ENCODE peak calls at places on chromosomes 4 and X, in nine cellular contexts. One of them, this sample, is unnamed.

GRCh38 chrX:155611302-155611701 is 1.4 kb downstream of the TMLHE start:
- DNase-seq in T47D: no peak
- DNase-seq in fibroblast of mammary gland: no peak
- DNase-seq in ureter: no peak
- DNase-seq in stimulated activated CD4-positive, alpha-beta T cell treated with anti-CD3 and anti-CD28 coated beads, Interleukin-1b, Interleukin-23, amount 100 ng/mL, for 24 hours: no peak
- DNase-seq in HTR-8/SVneo: no peak
- DNase-seq in NCI-H1105 treated with DMSO at 0.1 percent for 48 hours: no peak
- DNase-seq in mammary epithelial cell: no peak
- DNase-seq in astrocyte of the cerebellum: no peak
- DNase-seq in this sample: no peak

GRCh38 chr4:41363384-41363981 is 106.8 kb downstream of the UCHL1 start:
- DNase-seq in T47D: no peak
- DNase-seq in fibroblast of mammary gland: peak; percentile 14
- DNase-seq in ureter: no peak
- DNase-seq in stimulated activated CD4-positive, alpha-beta T cell treated with anti-CD3 and anti-CD28 coated beads, Interleukin-1b, Interleukin-23, amount 100 ng/mL, for 24 hours: no peak
- DNase-seq in HTR-8/SVneo: no peak
- DNase-seq in NCI-H1105 treated with DMSO at 0.1 percent for 48 hours: no peak
- DNase-seq in mammary epithelial cell: no peak
- DNase-seq in astrocyte of the cerebellum: peak; percentile 50
- DNase-seq in this sample: no peak

GRCh38 chr4:94583938-94584641 is 132.3 kb downstream of the PDLIM5 start:
- DNase-seq in T47D: no peak
- DNase-seq in fibroblast of mammary gland: no peak
- DNase-seq in ureter: no peak
- DNase-seq in stimulated activated CD4-positive, alpha-beta T cell treated with anti-CD3 and anti-CD28 coated beads, Interleukin-1b, Interleukin-23, amount 100 ng/mL, for 24 hours: no peak
- DNase-seq in HTR-8/SVneo: no peak
- DNase-seq in NCI-H1105 treated with DMSO at 0.1 percent for 48 hours: no peak
- DNase-seq in mammary epithelial cell: no peak
- DNase-seq in astrocyte of the cerebellum: no peak
- DNase-seq in this sample: no peak

GRCh38 chrX:116417214-116417613 is 19.2 kb upstream of the SLC6A14 start:
- DNase-seq in T47D: no peak
- DNase-seq in fibroblast of mammary gland: no peak
- DNase-seq in ureter: no peak
- DNase-seq in stimulated activated CD4-positive, alpha-beta T cell treated with anti-CD3 and anti-CD28 coated beads, Interleukin-1b, Interleukin-23, amount 100 ng/mL, for 24 hours: no peak
- DNase-seq in HTR-8/SVneo: no peak
- DNase-seq in NCI-H1105 treated with DMSO at 0.1 percent for 48 hours: peak; percentile 28
- DNase-seq in mammary epithelial cell: peak; percentile 26
- DNase-seq in astrocyte of the cerebellum: no peak
- DNase-seq in this sample: no peak

GRCh38 chr4:4693258-4693657 is 151.4 kb upstream of the STX18 start:
- DNase-seq in T47D: no peak
- DNase-seq in fibroblast of mammary gland: peak; percentile 54
- DNase-seq in ureter: no peak
- DNase-seq in stimulated activated CD4-positive, alpha-beta T cell treated with anti-CD3 and anti-CD28 coated beads, Interleukin-1b, Interleukin-23, amount 100 ng/mL, for 24 hours: no peak
- DNase-seq in HTR-8/SVneo: no peak
- DNase-seq in NCI-H1105 treated with DMSO at 0.1 percent for 48 hours: no peak
- DNase-seq in mammary epithelial cell: peak; percentile 26
- DNase-seq in astrocyte of the cerebellum: no peak
- DNase-seq in this sample: no peak

GRCh38 chr4:118154643-118155042 is 120.4 kb downstream of the NDST3 start:
- DNase-seq in T47D: no peak
- DNase-seq in fibroblast of mammary gland: peak; percentile 71
- DNase-seq in ureter: no peak
- DNase-seq in stimulated activated CD4-positive, alpha-beta T cell treated with anti-CD3 and anti-CD28 coated beads, Interleukin-1b, Interleukin-23, amount 100 ng/mL, for 24 hours: no peak
- DNase-seq in HTR-8/SVneo: no peak
- DNase-seq in NCI-H1105 treated with DMSO at 0.1 percent for 48 hours: no peak
- DNase-seq in mammary epithelial cell: peak; percentile 20
- DNase-seq in astrocyte of the cerebellum: peak; percentile 1
- DNase-seq in this sample: no peak

GRCh38 chr4:182904271-182904761 is 12.9 kb downstream of the DCTD start:
- DNase-seq in T47D: no peak
- DNase-seq in fibroblast of mammary gland: no peak
- DNase-seq in ureter: no peak
- DNase-seq in stimulated activated CD4-positive, alpha-beta T cell treated with anti-CD3 and anti-CD28 coated beads, Interleukin-1b, Interleukin-23, amount 100 ng/mL, for 24 hours: no peak
- DNase-seq in HTR-8/SVneo: no peak
- DNase-seq in NCI-H1105 treated with DMSO at 0.1 percent for 48 hours: no peak
- DNase-seq in mammary epithelial cell: no peak
- DNase-seq in astrocyte of the cerebellum: no peak
- DNase-seq in this sample: no peak

GRCh38 chr4:87442889-87443288 is 20.5 kb downstream of the NUDT9 start:
- DNase-seq in T47D: no peak
- DNase-seq in fibroblast of mammary gland: no peak
- DNase-seq in ureter: no peak
- DNase-seq in stimulated activated CD4-positive, alpha-beta T cell treated with anti-CD3 and anti-CD28 coated beads, Interleukin-1b, Interleukin-23, amount 100 ng/mL, for 24 hours: no peak
- DNase-seq in HTR-8/SVneo: no peak
- DNase-seq in NCI-H1105 treated with DMSO at 0.1 percent for 48 hours: no peak
- DNase-seq in mammary epithelial cell: no peak
- DNase-seq in astrocyte of the cerebellum: no peak
- DNase-seq in this sample: no peak

GRCh38 chrX:119758682-119759332 is 419 bp downstream of the SOWAHD start:
- DNase-seq in T47D: no peak
- DNase-seq in fibroblast of mammary gland: no peak
- DNase-seq in ureter: no peak
- DNase-seq in stimulated activated CD4-positive, alpha-beta T cell treated with anti-CD3 and anti-CD28 coated beads, Interleukin-1b, Interleukin-23, amount 100 ng/mL, for 24 hours: no peak
- DNase-seq in HTR-8/SVneo: no peak
- DNase-seq in NCI-H1105 treated with DMSO at 0.1 percent for 48 hours: peak; percentile 21
- DNase-seq in mammary epithelial cell: peak; percentile 37
- DNase-seq in astrocyte of the cerebellum: no peak
- DNase-seq in this sample: peak; percentile 27

GRCh38 chrX:71650333-71650969 is 16.9 kb upstream of the LOC101059915 start:
- DNase-seq in T47D: no peak
- DNase-seq in fibroblast of mammary gland: no peak
- DNase-seq in ureter: no peak
- DNase-seq in stimulated activated CD4-positive, alpha-beta T cell treated with anti-CD3 and anti-CD28 coated beads, Interleukin-1b, Interleukin-23, amount 100 ng/mL, for 24 hours: no peak
- DNase-seq in HTR-8/SVneo: no peak
- DNase-seq in NCI-H1105 treated with DMSO at 0.1 percent for 48 hours: no peak
- DNase-seq in mammary epithelial cell: no peak
- DNase-seq in astrocyte of the cerebellum: no peak
- DNase-seq in this sample: peak; percentile 40

GRCh38 chr4:119962631-119963030 is 104.0 kb downstream of the MAD2L1 start:
- DNase-seq in T47D: no peak
- DNase-seq in fibroblast of mammary gland: no peak
- DNase-seq in ureter: no peak
- DNase-seq in stimulated activated CD4-positive, alpha-beta T cell treated with anti-CD3 and anti-CD28 coated beads, Interleukin-1b, Interleukin-23, amount 100 ng/mL, for 24 hours: no peak
- DNase-seq in HTR-8/SVneo: no peak
- DNase-seq in NCI-H1105 treated with DMSO at 0.1 percent for 48 hours: no peak
- DNase-seq in mammary epithelial cell: no peak
- DNase-seq in astrocyte of the cerebellum: no peak
- DNase-seq in this sample: no peak

GRCh38 chr4:157739237-157739636 is 433.6 kb downstream of the GASK1B start:
- DNase-seq in T47D: no peak
- DNase-seq in fibroblast of mammary gland: peak; percentile 58
- DNase-seq in ureter: no peak
- DNase-seq in stimulated activated CD4-positive, alpha-beta T cell treated with anti-CD3 and anti-CD28 coated beads, Interleukin-1b, Interleukin-23, amount 100 ng/mL, for 24 hours: no peak
- DNase-seq in HTR-8/SVneo: no peak
- DNase-seq in NCI-H1105 treated with DMSO at 0.1 percent for 48 hours: no peak
- DNase-seq in mammary epithelial cell: peak; percentile 57
- DNase-seq in astrocyte of the cerebellum: no peak
- DNase-seq in this sample: no peak

GRCh38 chrX:23332101-23332887 is 2.4 kb upstream of the PTCHD1 start:
- DNase-seq in T47D: no peak
- DNase-seq in fibroblast of mammary gland: no peak
- DNase-seq in ureter: peak; percentile 46
- DNase-seq in stimulated activated CD4-positive, alpha-beta T cell treated with anti-CD3 and anti-CD28 coated beads, Interleukin-1b, Interleukin-23, amount 100 ng/mL, for 24 hours: no peak
- DNase-seq in HTR-8/SVneo: no peak
- DNase-seq in NCI-H1105 treated with DMSO at 0.1 percent for 48 hours: peak; percentile 24
- DNase-seq in mammary epithelial cell: no peak
- DNase-seq in astrocyte of the cerebellum: no peak
- DNase-seq in this sample: no peak

GRCh38 chrX:24063488-24063887 is 8.7 kb downstream of the EIF2S3 start:
- DNase-seq in T47D: no peak
- DNase-seq in fibroblast of mammary gland: no peak
- DNase-seq in ureter: no peak
- DNase-seq in stimulated activated CD4-positive, alpha-beta T cell treated with anti-CD3 and anti-CD28 coated beads, Interleukin-1b, Interleukin-23, amount 100 ng/mL, for 24 hours: no peak
- DNase-seq in HTR-8/SVneo: no peak
- DNase-seq in NCI-H1105 treated with DMSO at 0.1 percent for 48 hours: no peak
- DNase-seq in mammary epithelial cell: no peak
- DNase-seq in astrocyte of the cerebellum: no peak
- DNase-seq in this sample: no peak

GRCh38 chr4:60502733-60503132 is 697.4 kb upstream of the ADGRL3 start:
- DNase-seq in T47D: no peak
- DNase-seq in fibroblast of mammary gland: no peak
- DNase-seq in ureter: no peak
- DNase-seq in stimulated activated CD4-positive, alpha-beta T cell treated with anti-CD3 and anti-CD28 coated beads, Interleukin-1b, Interleukin-23, amount 100 ng/mL, for 24 hours: no peak
- DNase-seq in HTR-8/SVneo: no peak
- DNase-seq in NCI-H1105 treated with DMSO at 0.1 percent for 48 hours: no peak
- DNase-seq in mammary epithelial cell: no peak
- DNase-seq in astrocyte of the cerebellum: no peak
- DNase-seq in this sample: no peak

GRCh38 chr4:39932776-39933402 is 44.8 kb downstream of the PDS5A start:
- DNase-seq in T47D: no peak
- DNase-seq in fibroblast of mammary gland: no peak
- DNase-seq in ureter: no peak
- DNase-seq in stimulated activated CD4-positive, alpha-beta T cell treated with anti-CD3 and anti-CD28 coated beads, Interleukin-1b, Interleukin-23, amount 100 ng/mL, for 24 hours: no peak
- DNase-seq in HTR-8/SVneo: no peak
- DNase-seq in NCI-H1105 treated with DMSO at 0.1 percent for 48 hours: no peak
- DNase-seq in mammary epithelial cell: no peak
- DNase-seq in astrocyte of the cerebellum: no peak
- DNase-seq in this sample: no peak

GRCh38 chr4:41448935-41449334 is 89.0 kb upstream of the LIMCH1 start:
- DNase-seq in T47D: no peak
- DNase-seq in fibroblast of mammary gland: peak; percentile 45
- DNase-seq in ureter: no peak
- DNase-seq in stimulated activated CD4-positive, alpha-beta T cell treated with anti-CD3 and anti-CD28 coated beads, Interleukin-1b, Interleukin-23, amount 100 ng/mL, for 24 hours: no peak
- DNase-seq in HTR-8/SVneo: peak; percentile 65
- DNase-seq in NCI-H1105 treated with DMSO at 0.1 percent for 48 hours: no peak
- DNase-seq in mammary epithelial cell: no peak
- DNase-seq in astrocyte of the cerebellum: no peak
- DNase-seq in this sample: no peak

GRCh38 chrX:45822124-45822523 is 621.4 kb upstream of the DIPK2B start:
- DNase-seq in T47D: no peak
- DNase-seq in fibroblast of mammary gland: no peak
- DNase-seq in ureter: no peak
- DNase-seq in stimulated activated CD4-positive, alpha-beta T cell treated with anti-CD3 and anti-CD28 coated beads, Interleukin-1b, Interleukin-23, amount 100 ng/mL, for 24 hours: no peak
- DNase-seq in HTR-8/SVneo: no peak
- DNase-seq in NCI-H1105 treated with DMSO at 0.1 percent for 48 hours: no peak
- DNase-seq in mammary epithelial cell: no peak
- DNase-seq in astrocyte of the cerebellum: no peak
- DNase-seq in this sample: no peak

GRCh38 chrX:31423575-31424284 is 351.9 kb upstream of the FTHL17 start:
- DNase-seq in T47D: peak; percentile 2
- DNase-seq in fibroblast of mammary gland: peak; percentile 58
- DNase-seq in ureter: no peak
- DNase-seq in stimulated activated CD4-positive, alpha-beta T cell treated with anti-CD3 and anti-CD28 coated beads, Interleukin-1b, Interleukin-23, amount 100 ng/mL, for 24 hours: no peak
- DNase-seq in HTR-8/SVneo: peak; percentile 45
- DNase-seq in NCI-H1105 treated with DMSO at 0.1 percent for 48 hours: peak; percentile 18
- DNase-seq in mammary epithelial cell: peak; percentile 20
- DNase-seq in astrocyte of the cerebellum: no peak
- DNase-seq in this sample: no peak

GRCh38 chr4:94653984-94654609 is 103.7 kb upstream of the BMPR1B start:
- DNase-seq in T47D: no peak
- DNase-seq in fibroblast of mammary gland: no peak
- DNase-seq in ureter: no peak
- DNase-seq in stimulated activated CD4-positive, alpha-beta T cell treated with anti-CD3 and anti-CD28 coated beads, Interleukin-1b, Interleukin-23, amount 100 ng/mL, for 24 hours: no peak
- DNase-seq in HTR-8/SVneo: no peak
- DNase-seq in NCI-H1105 treated with DMSO at 0.1 percent for 48 hours: no peak
- DNase-seq in mammary epithelial cell: no peak
- DNase-seq in astrocyte of the cerebellum: no peak
- DNase-seq in this sample: no peak

GRCh38 chr4:142913461-142914030 is 67.4 kb upstream of the INPP4B start:
- DNase-seq in T47D: no peak
- DNase-seq in fibroblast of mammary gland: peak; percentile 6
- DNase-seq in ureter: no peak
- DNase-seq in stimulated activated CD4-positive, alpha-beta T cell treated with anti-CD3 and anti-CD28 coated beads, Interleukin-1b, Interleukin-23, amount 100 ng/mL, for 24 hours: no peak
- DNase-seq in HTR-8/SVneo: no peak
- DNase-seq in NCI-H1105 treated with DMSO at 0.1 percent for 48 hours: no peak
- DNase-seq in mammary epithelial cell: no peak
- DNase-seq in astrocyte of the cerebellum: no peak
- DNase-seq in this sample: no peak

GRCh38 chr4:153107246-153107645 is 97.0 kb upstream of the TRIM2 start:
- DNase-seq in T47D: no peak
- DNase-seq in fibroblast of mammary gland: no peak
- DNase-seq in ureter: no peak
- DNase-seq in stimulated activated CD4-positive, alpha-beta T cell treated with anti-CD3 and anti-CD28 coated beads, Interleukin-1b, Interleukin-23, amount 100 ng/mL, for 24 hours: no peak
- DNase-seq in HTR-8/SVneo: no peak
- DNase-seq in NCI-H1105 treated with DMSO at 0.1 percent for 48 hours: no peak
- DNase-seq in mammary epithelial cell: no peak
- DNase-seq in astrocyte of the cerebellum: no peak
- DNase-seq in this sample: no peak

GRCh38 chrX:28099166-28099565 is 117.9 kb upstream of the DCAF8L1 start:
- DNase-seq in T47D: no peak
- DNase-seq in fibroblast of mammary gland: no peak
- DNase-seq in ureter: no peak
- DNase-seq in stimulated activated CD4-positive, alpha-beta T cell treated with anti-CD3 and anti-CD28 coated beads, Interleukin-1b, Interleukin-23, amount 100 ng/mL, for 24 hours: no peak
- DNase-seq in HTR-8/SVneo: no peak
- DNase-seq in NCI-H1105 treated with DMSO at 0.1 percent for 48 hours: no peak
- DNase-seq in mammary epithelial cell: no peak
- DNase-seq in astrocyte of the cerebellum: no peak
- DNase-seq in this sample: no peak

GRCh38 chrX:20414781-20415445 is 148.2 kb upstream of the RPS6KA3 start:
- DNase-seq in T47D: no peak
- DNase-seq in fibroblast of mammary gland: no peak
- DNase-seq in ureter: no peak
- DNase-seq in stimulated activated CD4-positive, alpha-beta T cell treated with anti-CD3 and anti-CD28 coated beads, Interleukin-1b, Interleukin-23, amount 100 ng/mL, for 24 hours: no peak
- DNase-seq in HTR-8/SVneo: no peak
- DNase-seq in NCI-H1105 treated with DMSO at 0.1 percent for 48 hours: no peak
- DNase-seq in mammary epithelial cell: no peak
- DNase-seq in astrocyte of the cerebellum: no peak
- DNase-seq in this sample: no peak

GRCh38 chr4:54232151-54232688 is 3.1 kb downstream of the PDGFRA start:
- DNase-seq in T47D: no peak
- DNase-seq in fibroblast of mammary gland: peak; percentile 20
- DNase-seq in ureter: no peak
- DNase-seq in stimulated activated CD4-positive, alpha-beta T cell treated with anti-CD3 and anti-CD28 coated beads, Interleukin-1b, Interleukin-23, amount 100 ng/mL, for 24 hours: no peak
- DNase-seq in HTR-8/SVneo: no peak
- DNase-seq in NCI-H1105 treated with DMSO at 0.1 percent for 48 hours: peak; percentile 13
- DNase-seq in mammary epithelial cell: no peak
- DNase-seq in astrocyte of the cerebellum: no peak
- DNase-seq in this sample: no peak

GRCh38 chr4:3442959-3443749 is 1.4 kb downstream of the HGFAC start:
- DNase-seq in T47D: peak; percentile 86
- DNase-seq in fibroblast of mammary gland: peak; percentile 11
- DNase-seq in ureter: no peak
- DNase-seq in stimulated activated CD4-positive, alpha-beta T cell treated with anti-CD3 and anti-CD28 coated beads, Interleukin-1b, Interleukin-23, amount 100 ng/mL, for 24 hours: peak; percentile 24
- DNase-seq in HTR-8/SVneo: peak; percentile 84
- DNase-seq in NCI-H1105 treated with DMSO at 0.1 percent for 48 hours: peak; percentile 1
- DNase-seq in mammary epithelial cell: peak; percentile 32
- DNase-seq in astrocyte of the cerebellum: no peak
- DNase-seq in this sample: peak; percentile 47

GRCh38 chr4:119290598-119290997 is 31.3 kb downstream of the FABP2 start:
- DNase-seq in T47D: no peak
- DNase-seq in fibroblast of mammary gland: no peak
- DNase-seq in ureter: no peak
- DNase-seq in stimulated activated CD4-positive, alpha-beta T cell treated with anti-CD3 and anti-CD28 coated beads, Interleukin-1b, Interleukin-23, amount 100 ng/mL, for 24 hours: no peak
- DNase-seq in HTR-8/SVneo: no peak
- DNase-seq in NCI-H1105 treated with DMSO at 0.1 percent for 48 hours: no peak
- DNase-seq in mammary epithelial cell: no peak
- DNase-seq in astrocyte of the cerebellum: no peak
- DNase-seq in this sample: no peak

GRCh38 chr4:184851200-184851541 is 25.4 kb upstream of the ACSL1 start:
- DNase-seq in T47D: no peak
- DNase-seq in fibroblast of mammary gland: peak; percentile 21
- DNase-seq in ureter: no peak
- DNase-seq in stimulated activated CD4-positive, alpha-beta T cell treated with anti-CD3 and anti-CD28 coated beads, Interleukin-1b, Interleukin-23, amount 100 ng/mL, for 24 hours: no peak
- DNase-seq in HTR-8/SVneo: no peak
- DNase-seq in NCI-H1105 treated with DMSO at 0.1 percent for 48 hours: no peak
- DNase-seq in mammary epithelial cell: peak; percentile 9
- DNase-seq in astrocyte of the cerebellum: no peak
- DNase-seq in this sample: no peak

GRCh38 chr4:56049428-56050212 is 100.9 kb downstream of the CEP135 start:
- DNase-seq in T47D: no peak
- DNase-seq in fibroblast of mammary gland: peak; percentile 10
- DNase-seq in ureter: no peak
- DNase-seq in stimulated activated CD4-positive, alpha-beta T cell treated with anti-CD3 and anti-CD28 coated beads, Interleukin-1b, Interleukin-23, amount 100 ng/mL, for 24 hours: no peak
- DNase-seq in HTR-8/SVneo: peak; percentile 9
- DNase-seq in NCI-H1105 treated with DMSO at 0.1 percent for 48 hours: peak; percentile 47
- DNase-seq in mammary epithelial cell: peak; percentile 16
- DNase-seq in astrocyte of the cerebellum: no peak
- DNase-seq in this sample: no peak

GRCh38 chr4:84753318-84753972 is 170.5 kb downstream of the CDS1 start:
- DNase-seq in T47D: no peak
- DNase-seq in fibroblast of mammary gland: no peak
- DNase-seq in ureter: no peak
- DNase-seq in stimulated activated CD4-positive, alpha-beta T cell treated with anti-CD3 and anti-CD28 coated beads, Interleukin-1b, Interleukin-23, amount 100 ng/mL, for 24 hours: no peak
- DNase-seq in HTR-8/SVneo: no peak
- DNase-seq in NCI-H1105 treated with DMSO at 0.1 percent for 48 hours: no peak
- DNase-seq in mammary epithelial cell: no peak
- DNase-seq in astrocyte of the cerebellum: no peak
- DNase-seq in this sample: no peak

GRCh38 chr4:177455591-177455990 is 13.4 kb upstream of the AGA start:
- DNase-seq in T47D: no peak
- DNase-seq in fibroblast of mammary gland: peak; percentile 8
- DNase-seq in ureter: no peak
- DNase-seq in stimulated activated CD4-positive, alpha-beta T cell treated with anti-CD3 and anti-CD28 coated beads, Interleukin-1b, Interleukin-23, amount 100 ng/mL, for 24 hours: no peak
- DNase-seq in HTR-8/SVneo: no peak
- DNase-seq in NCI-H1105 treated with DMSO at 0.1 percent for 48 hours: peak; percentile 62
- DNase-seq in mammary epithelial cell: no peak
- DNase-seq in astrocyte of the cerebellum: peak; percentile 2
- DNase-seq in this sample: no peak

This sample was measured in T-helper 1 cell.